ENCODE peak calls at places on chromosomes 12 and 14, in eight cellular contexts. A is GM23338; N is hepatocyte; Q is BE2C; J is CD8-positive, alpha-beta T cell; T is body of pancreas; K is ovary; E is suprapubic skin. I is an unnamed sample. For H3K4me1, the result is how much of the 10 kb centered on the place peaks cover.

GRCh38 chr14:90017371-90017770 is 44.4 kb upstream of the KCNK13 start:
- DNase-seq in J (no peak), A (no peak), N (no peak), E (no peak), K (no peak), Q (no peak), T (no peak), I (no peak)

GRCh38 chr12:4775936-4776335 is 55.7 kb downstream of the GALNT8 start:
- DNase-seq in N (no peak), E (no peak), T (no peak), Q (no peak), K (no peak), A (no peak), J (no peak), I (no peak)

GRCh38 chr14:58666737-58667136 is 29.0 kb downstream of the DACT1 start:
- DNase-seq in N (no peak), T (no peak), A (no peak), E (no peak), J (no peak), K (no peak), Q (no peak), I (no peak)

GRCh38 chr12:33724867-33725266 is 285.2 kb upstream of the SYT10 start:
- DNase-seq in N (no peak), Q (no peak), J (no peak), T (no peak), A (no peak), K (no peak), E (no peak), I (no peak)

GRCh38 chr14:32471183-32471582 is 142.1 kb downstream of the AKAP6 start:
- DNase-seq in K (no peak), A (no peak), N (no peak), E (no peak), T (no peak), J (no peak), Q (no peak), I (no peak)

GRCh38 chr12:25792031-25792430 is 166.5 kb upstream of the RASSF8 start:
- DNase-seq in T (no peak), A (no peak), N (no peak), J (no peak), Q (no peak), K (no peak), E (no peak), I (no peak)

GRCh38 chr12:31238764-31239387 is 87.1 kb downstream of the SINHCAF start:
- DNase-seq in E (no peak), N (peak), K (peak), Q (peak), T (peak), A (peak), J (peak), I (peak)

GRCh38 chr12:122870867-122871664 is 24.9 kb downstream of the VPS37B start:
- DNase-seq in K (no peak), J (no peak), A (no peak), T (peak), Q (no peak), N (peak), E (peak), I (no peak)

GRCh38 chr14:106681161-106681955 is 1155.0 kb downstream of the TMEM121 start:
- DNase-seq in T (no peak), K (no peak), E (no peak), J (no peak), N (no peak), Q (no peak), A (no peak), I (no peak)
- TF ChIP-seq CTCF in T (no peak), K (no peak), E (no peak), J (peak), N (no peak), Q (peak), A (no peak), I (no peak)

DNA sequence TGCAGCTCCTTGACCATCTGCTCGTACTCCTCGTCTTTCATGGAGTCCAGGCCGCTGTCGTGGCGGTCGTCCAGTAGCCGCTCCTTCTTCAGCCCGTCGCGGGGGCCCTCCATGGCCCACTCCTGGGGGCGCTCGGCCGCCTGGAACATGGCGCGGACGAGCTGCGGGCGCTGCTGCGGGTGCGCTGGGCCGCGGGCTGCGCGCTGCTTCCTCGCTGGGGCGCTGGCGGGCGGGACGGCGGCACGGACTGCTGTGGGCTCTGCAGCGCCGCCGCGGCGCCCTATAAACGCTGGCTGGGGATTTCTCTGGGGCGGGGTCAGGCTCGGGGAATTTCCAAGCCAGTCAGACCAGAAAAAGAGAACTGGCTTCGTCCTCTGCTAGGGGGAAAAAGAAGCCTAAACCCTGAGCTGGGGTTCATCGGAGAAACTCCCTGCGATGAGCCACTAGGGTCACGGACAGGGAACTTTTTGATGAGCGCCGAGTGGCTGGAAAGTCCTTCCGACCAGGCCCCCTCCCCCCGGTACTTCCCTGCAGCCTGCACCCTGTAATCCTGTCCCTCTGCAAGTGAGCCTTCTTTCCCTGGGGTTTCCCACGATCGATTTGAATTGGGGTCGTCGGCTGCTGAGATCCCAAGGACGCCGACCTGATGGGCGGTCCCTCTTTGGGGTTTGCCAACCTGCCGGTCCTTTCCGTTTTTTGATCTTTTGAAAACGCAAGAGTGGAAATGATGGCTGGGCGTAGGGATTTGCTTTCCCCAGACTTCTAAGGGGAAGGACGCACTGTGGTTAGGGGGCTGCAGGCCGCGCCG is at the start of gene NFKBIA:
- DNase-seq in Q (peak), A (peak), E (peak), N (peak), K (peak), T (peak), J (peak), I (peak)
- H3K4me1 ChIP-seq in Q (under half), A (under half), E (half or more), N (under half), K (under half), T (under half), J (half or more), I (under half)

GRCh38 chr14:105012171-105012985 is 8.5 kb downstream of the CDCA4 start:
- DNase-seq in N (no peak), E (no peak), A (no peak), Q (peak), K (no peak), T (no peak), J (no peak), I (no peak)
- TF ChIP-seq CTCF in N (no peak), E (no peak), A (no peak), Q (peak), K (no peak), T (no peak), J (no peak), I (no peak)

GRCh38 chr12:117061555-117062079 is 37.6 kb downstream of the TESC start:
- DNase-seq in N (no peak), A (no peak), T (no peak), J (no peak), Q (no peak), K (no peak), E (no peak), I (no peak)
- H3K4me1 ChIP-seq in N (under half), A (under half), T (under half), J (under half), Q (under half), K (under half), E (under half), I (under half)

GRCh38 chr12:12724421-12725085 is 7.4 kb downstream of the CDKN1B start:
- DNase-seq in K (no peak), Q (no peak), T (no peak), E (peak), J (no peak), A (peak), N (no peak), I (peak)
- TF ChIP-seq CTCF in K (no peak), Q (no peak), T (no peak), E (no peak), J (no peak), A (no peak), N (no peak), I (no peak)

DNA sequence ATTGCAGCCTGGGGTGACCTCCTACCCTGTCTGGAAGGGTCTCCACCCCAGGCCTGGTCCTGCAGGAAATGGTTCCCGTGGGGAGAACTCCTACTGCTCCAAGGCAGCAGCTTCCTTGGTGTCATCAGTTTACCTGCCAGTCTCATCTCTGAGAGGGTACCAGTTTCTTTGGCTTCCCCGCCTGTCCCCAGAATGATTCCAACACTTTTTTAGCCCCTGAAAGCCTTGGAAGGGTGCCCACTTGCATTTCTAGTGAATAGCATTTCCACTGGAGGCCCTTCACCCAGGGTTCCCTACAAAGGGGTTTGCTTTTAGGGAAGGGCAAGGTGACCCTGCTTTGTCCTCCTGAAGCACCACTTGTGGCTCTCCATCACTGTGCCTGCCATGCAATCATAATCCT is 284.3 kb downstream of the ZFP36L1 start:
- DNase-seq in Q (no peak), J (no peak), K (no peak), A (no peak), N (no peak), T (no peak), E (no peak), I (no peak)
- H3K4me1 ChIP-seq in Q (under half), J (half or more), K (under half), A (under half), N (half or more), T (under half), E (half or more), I (half or more)

DNA sequence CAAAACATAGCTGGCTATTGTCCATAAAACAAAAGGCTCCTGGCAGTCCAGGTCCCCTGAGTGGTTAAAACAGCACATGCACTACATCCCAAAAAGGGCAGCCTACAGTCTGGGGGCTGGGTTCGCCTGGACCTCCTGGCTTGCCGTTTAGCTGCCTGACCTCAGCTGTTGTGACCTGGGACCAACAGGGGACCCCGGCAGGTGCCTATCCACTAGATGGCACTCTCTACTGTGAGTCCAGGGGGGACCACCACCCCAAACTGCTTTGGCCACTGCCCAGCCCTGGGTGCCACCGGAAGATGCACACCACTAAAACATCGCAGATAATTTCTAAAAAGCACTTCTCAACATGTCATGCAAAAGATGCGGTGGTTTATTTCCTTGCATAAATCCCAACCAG is 2.9 kb upstream of the RTL1 start:
- DNase-seq in J (no peak), A (peak), E (no peak), Q (no peak), T (no peak), N (no peak), K (no peak), I (no peak)
- TF ChIP-seq CTCF in J (no peak), A (peak), E (no peak), Q (peak), T (no peak), N (peak), K (no peak), I (peak)

GRCh38 chr12:46368138-46368537 is 4.4 kb downstream of the SLC38A2 start:
- DNase-seq in Q (no peak), J (no peak), N (no peak), T (no peak), E (no peak), K (no peak), A (no peak), I (peak)

GRCh38 chr12:46368684-46369083 is 3.9 kb downstream of the SLC38A2 start:
- DNase-seq in K (no peak), J (no peak), Q (no peak), A (no peak), T (no peak), E (no peak), N (no peak), I (no peak)

GRCh38 chr12:46369474-46370379 is 2.8 kb downstream of the SLC38A2 start:
- DNase-seq in Q (no peak), E (no peak), N (no peak), J (no peak), K (no peak), A (no peak), T (no peak), I (peak)

GRCh38 chr12:46370380-46370734 is 2.2 kb downstream of the SLC38A2 start:
- DNase-seq in A (no peak), J (no peak), K (no peak), Q (no peak), N (no peak), T (no peak), E (no peak), I (peak)

GRCh38 chr12:46369095-46369473 is 3.5 kb downstream of the SLC38A2 start:
- DNase-seq in A (no peak), T (no peak), E (no peak), K (no peak), J (no peak), Q (no peak), N (no peak), I (no peak)
- H3K4me1 ChIP-seq in A (under half), T (half or more), E (half or more), K (under half), J (half or more), Q (under half), N (half or more), I (under half)

GRCh38 chr12:71125949-71126348 is 31.9 kb downstream of the TSPAN8 start:
- DNase-seq in J (no peak), T (no peak), Q (no peak), N (no peak), E (no peak), A (no peak), K (no peak), I (no peak)

GRCh38 chr12:71124833-71125460 is 32.9 kb downstream of the TSPAN8 start:
- DNase-seq in E (no peak), J (no peak), A (no peak), T (no peak), K (no peak), N (no peak), Q (no peak), I (no peak)

GRCh38 chr12:71128191-71128590 is 29.6 kb downstream of the TSPAN8 start:
- DNase-seq in Q (no peak), N (no peak), K (no peak), E (no peak), J (no peak), A (peak), T (no peak), I (peak)

GRCh38 chr12:71129364-71129763 is 28.4 kb downstream of the TSPAN8 start:
- DNase-seq in J (no peak), T (no peak), E (no peak), N (no peak), Q (no peak), A (no peak), K (no peak), I (no peak)

GRCh38 chr12:71125515-71125914 is 32.3 kb downstream of the TSPAN8 start:
- DNase-seq in N (no peak), K (no peak), A (no peak), J (no peak), T (no peak), E (no peak), Q (peak), I (no peak)
- TF ChIP-seq CTCF in N (no peak), K (no peak), A (no peak), J (no peak), T (no peak), E (no peak), Q (peak), I (peak)

DNA sequence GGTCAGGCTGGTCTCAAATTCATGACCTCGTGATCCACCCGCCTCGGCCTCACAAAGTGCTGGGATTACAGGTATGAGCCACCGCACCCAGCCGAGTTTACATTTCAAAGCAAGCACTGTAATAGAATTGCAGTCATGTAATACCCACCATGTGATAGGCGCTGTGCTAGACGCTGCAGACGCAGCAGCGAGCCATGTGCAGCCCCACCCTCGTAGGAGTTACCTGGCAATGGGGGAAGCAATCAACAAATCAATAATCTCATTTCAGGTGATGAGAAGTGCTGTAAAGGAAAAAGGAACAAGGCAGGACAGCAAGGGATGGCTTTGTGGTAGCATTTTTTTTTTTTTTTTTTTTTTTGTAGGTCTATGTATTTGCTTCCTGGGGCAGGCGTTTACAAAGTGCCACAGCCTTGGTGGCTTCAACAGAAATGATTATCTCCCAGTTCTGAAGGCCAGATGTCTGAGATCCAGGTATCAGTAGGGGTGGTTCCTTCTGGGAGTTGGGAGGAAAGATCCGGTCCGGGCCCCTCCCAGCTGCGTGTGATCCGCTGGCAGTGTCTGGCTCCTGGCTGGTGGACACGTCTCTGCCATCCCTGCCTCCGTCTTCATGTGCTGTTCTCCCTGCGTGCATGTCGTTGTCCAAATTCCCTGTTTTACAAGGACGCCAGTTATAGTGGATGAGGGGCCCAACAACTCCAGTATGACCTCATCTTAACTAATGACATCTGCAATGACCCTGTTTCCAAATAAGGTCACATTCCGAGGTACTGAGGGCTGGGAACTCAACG is 72.8 kb downstream of the TNFAIP2 start:
- DNase-seq in E (no peak), T (no peak), A (no peak), J (no peak), Q (no peak), N (no peak), K (no peak), I (no peak)
- H3K4me1 ChIP-seq in E (under half), T (under half), A (under half), J (under half), Q (under half), N (under half), K (under half), I (under half)

I was measured in cardiac muscle cell.